ENCODE peak calls at places on chromosomes 1 and 21, in ten cellular contexts. One of them, this sample, is unnamed.

GRCh38 chr1:108877324-108877812 is 583 bp downstream of the GPSM2 start:
- DNase-seq in psoas muscle: no peak
- DNase-seq in GM23248: peak; percentile 81
- DNase-seq in HFF-Myc: no peak
- DNase-seq in tibial artery: peak; percentile 32
- DNase-seq in cardiac fibroblast: peak; percentile 29
- DNase-seq in dorsolateral prefrontal cortex: no peak
- DNase-seq in suprapubic skin: no peak
- DNase-seq in BJ: no peak
- DNase-seq in CD8-positive, alpha-beta memory T cell: peak; percentile 7
- DNase-seq in this sample: no peak

GRCh38 chr1:151051356-151052009 is 3.9 kb downstream of the C1orf56 start:
- DNase-seq in BJ: no peak
- DNase-seq in GM23248: no peak
- DNase-seq in tibial artery: no peak
- DNase-seq in HFF-Myc: no peak
- DNase-seq in CD8-positive, alpha-beta memory T cell: no peak
- DNase-seq in psoas muscle: no peak
- DNase-seq in dorsolateral prefrontal cortex: no peak
- DNase-seq in suprapubic skin: no peak
- DNase-seq in cardiac fibroblast: no peak
- DNase-seq in this sample: no peak

GRCh38 chr21:45525153-45525909 is 16.9 kb downstream of the SLC19A1 start:
- DNase-seq in tibial artery: no peak
- DNase-seq in GM23248: no peak
- DNase-seq in BJ: no peak
- DNase-seq in dorsolateral prefrontal cortex: peak; percentile 27
- DNase-seq in CD8-positive, alpha-beta memory T cell: no peak
- DNase-seq in HFF-Myc: no peak
- DNase-seq in cardiac fibroblast: no peak
- DNase-seq in psoas muscle: peak; percentile 62
- DNase-seq in suprapubic skin: peak; percentile 42
- DNase-seq in this sample: no peak

GRCh38 chr1:200037904-200038644 is 10.6 kb downstream of the NR5A2 start:
- DNase-seq in BJ: no peak
- DNase-seq in dorsolateral prefrontal cortex: no peak
- DNase-seq in CD8-positive, alpha-beta memory T cell: no peak
- DNase-seq in tibial artery: no peak
- DNase-seq in cardiac fibroblast: no peak
- DNase-seq in GM23248: no peak
- DNase-seq in psoas muscle: no peak
- DNase-seq in suprapubic skin: no peak
- DNase-seq in HFF-Myc: no peak
- DNase-seq in this sample: no peak

GRCh38 chr1:228986093-228986904 is 251.0 kb downstream of the RHOU start:
- DNase-seq in suprapubic skin: peak; percentile 36
- DNase-seq in tibial artery: peak; percentile 71
- DNase-seq in GM23248: peak; percentile 19
- DNase-seq in dorsolateral prefrontal cortex: peak; percentile 56
- DNase-seq in HFF-Myc: no peak
- DNase-seq in cardiac fibroblast: peak; percentile 72
- DNase-seq in CD8-positive, alpha-beta memory T cell: no peak
- DNase-seq in BJ: no peak
- DNase-seq in psoas muscle: peak; percentile 79
- DNase-seq in this sample: no peak

GRCh38 chr1:205351984-205352713 is 4.6 kb downstream of the KLHDC8A start:
- DNase-seq in BJ: no peak
- DNase-seq in HFF-Myc: no peak
- DNase-seq in GM23248: peak; percentile 55
- DNase-seq in dorsolateral prefrontal cortex: no peak
- DNase-seq in psoas muscle: no peak
- DNase-seq in tibial artery: no peak
- DNase-seq in cardiac fibroblast: no peak
- DNase-seq in CD8-positive, alpha-beta memory T cell: no peak
- DNase-seq in suprapubic skin: no peak
- DNase-seq in this sample: peak; percentile 48

GRCh38 chr1:980137-980571 is 1.7 kb downstream of the PERM1 start:
- DNase-seq in BJ: no peak
- DNase-seq in cardiac fibroblast: no peak
- DNase-seq in tibial artery: no peak
- DNase-seq in psoas muscle: peak; percentile 79
- DNase-seq in HFF-Myc: no peak
- DNase-seq in dorsolateral prefrontal cortex: no peak
- DNase-seq in suprapubic skin: no peak
- DNase-seq in GM23248: no peak
- DNase-seq in CD8-positive, alpha-beta memory T cell: no peak
- DNase-seq in this sample: no peak

GRCh38 chr1:41359211-41360073 is 1.8 kb upstream of the FOXO6 start:
- DNase-seq in tibial artery: no peak
- DNase-seq in cardiac fibroblast: peak; percentile 78
- DNase-seq in BJ: no peak
- DNase-seq in HFF-Myc: no peak
- DNase-seq in CD8-positive, alpha-beta memory T cell: no peak
- DNase-seq in dorsolateral prefrontal cortex: no peak
- DNase-seq in psoas muscle: peak; percentile 86
- DNase-seq in suprapubic skin: peak; percentile 62
- DNase-seq in GM23248: peak; percentile 66
- DNase-seq in this sample: peak; percentile 13

DNA sequence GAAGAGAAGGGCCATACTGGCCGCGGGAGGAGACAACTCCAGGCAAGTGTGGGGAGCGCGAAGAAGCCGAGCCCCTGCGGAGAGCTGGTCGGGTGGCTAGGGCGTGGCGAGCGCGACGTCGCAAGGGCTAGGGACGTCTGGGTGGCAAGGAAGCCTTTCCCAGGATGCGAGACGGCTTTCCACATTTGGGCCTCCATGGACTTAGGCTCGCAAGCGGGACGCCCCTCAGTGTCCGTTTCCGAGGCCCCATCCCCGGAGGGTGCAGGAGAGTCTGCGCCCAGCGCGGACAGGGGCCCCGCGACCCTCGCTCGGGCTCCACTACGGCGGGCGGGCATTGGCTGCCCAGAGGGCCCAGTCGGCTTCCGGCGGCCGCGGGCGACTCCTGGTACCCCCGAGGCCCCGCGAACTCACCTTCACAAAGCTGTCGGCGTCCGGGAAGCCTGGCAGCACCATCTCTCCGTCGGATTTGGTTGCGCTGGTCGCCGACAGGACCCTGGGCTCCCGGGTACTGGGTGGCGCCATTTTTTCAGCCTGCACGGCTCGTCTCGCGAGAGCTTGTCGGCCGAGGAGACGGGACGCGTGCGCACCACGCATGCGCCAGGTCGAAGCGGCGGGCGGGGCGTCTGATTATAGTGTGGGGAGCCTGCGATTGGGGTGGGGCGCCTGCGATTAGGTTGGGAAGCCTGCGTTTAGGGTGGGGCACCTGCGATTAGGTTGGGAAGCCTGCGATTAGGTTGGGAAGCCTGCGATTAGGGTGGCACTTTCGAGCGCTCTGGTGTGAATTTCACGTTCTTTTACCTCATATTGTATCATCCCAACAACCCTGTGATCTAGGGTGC is at the start of gene EXOSC10:
- DNase-seq in cardiac fibroblast: peak; percentile 90
- DNase-seq in BJ: no peak
- DNase-seq in tibial artery: peak; percentile 91
- DNase-seq in suprapubic skin: peak; percentile 95
- DNase-seq in psoas muscle: peak; percentile 97
- DNase-seq in GM23248: peak; percentile 97
- DNase-seq in CD8-positive, alpha-beta memory T cell: peak; percentile 93
- DNase-seq in HFF-Myc: peak; percentile 45
- DNase-seq in dorsolateral prefrontal cortex: peak; percentile 91
- DNase-seq in this sample: peak; percentile 46
- H3K4me3 ChIP-seq in cardiac fibroblast: peak within 1 kb of the TSS; percentile 99
- H3K4me3 ChIP-seq in BJ: peak within 1 kb of the TSS; percentile 99
- H3K4me3 ChIP-seq in tibial artery: peak within 1 kb of the TSS; percentile 82
- H3K4me3 ChIP-seq in suprapubic skin: peak within 1 kb of the TSS; percentile 99
- H3K4me3 ChIP-seq in psoas muscle: peak within 1 kb of the TSS; percentile 99
- H3K4me3 ChIP-seq in GM23248: peak within 1 kb of the TSS; percentile 96
- H3K4me3 ChIP-seq in CD8-positive, alpha-beta memory T cell: peak within 1 kb of the TSS; percentile 83
- H3K4me3 ChIP-seq in HFF-Myc: peak within 1 kb of the TSS; percentile 96
- H3K4me3 ChIP-seq in dorsolateral prefrontal cortex: peak within 1 kb of the TSS; percentile 100
- H3K4me3 ChIP-seq in this sample: peak within 1 kb of the TSS; percentile 96

GRCh38 chr1:3160647-3161046 is 91.6 kb downstream of the PRDM16 start:
- DNase-seq in GM23248: no peak
- DNase-seq in BJ: no peak
- DNase-seq in CD8-positive, alpha-beta memory T cell: no peak
- DNase-seq in tibial artery: no peak
- DNase-seq in psoas muscle: no peak
- DNase-seq in dorsolateral prefrontal cortex: no peak
- DNase-seq in HFF-Myc: no peak
- DNase-seq in cardiac fibroblast: no peak
- DNase-seq in suprapubic skin: no peak
- DNase-seq in this sample: no peak

GRCh38 chr1:3159996-3160395 is 91.0 kb downstream of the PRDM16 start:
- DNase-seq in dorsolateral prefrontal cortex: no peak
- DNase-seq in cardiac fibroblast: no peak
- DNase-seq in suprapubic skin: no peak
- DNase-seq in CD8-positive, alpha-beta memory T cell: no peak
- DNase-seq in tibial artery: no peak
- DNase-seq in GM23248: no peak
- DNase-seq in psoas muscle: no peak
- DNase-seq in HFF-Myc: no peak
- DNase-seq in BJ: no peak
- DNase-seq in this sample: no peak

GRCh38 chr1:3162483-3162882 is 93.5 kb downstream of the PRDM16 start:
- DNase-seq in dorsolateral prefrontal cortex: no peak
- DNase-seq in suprapubic skin: no peak
- DNase-seq in psoas muscle: no peak
- DNase-seq in HFF-Myc: no peak
- DNase-seq in tibial artery: no peak
- DNase-seq in GM23248: no peak
- DNase-seq in cardiac fibroblast: no peak
- DNase-seq in CD8-positive, alpha-beta memory T cell: no peak
- DNase-seq in BJ: no peak
- DNase-seq in this sample: no peak

GRCh38 chr1:3163356-3163755 is 94.4 kb downstream of the PRDM16 start:
- DNase-seq in BJ: no peak
- DNase-seq in cardiac fibroblast: no peak
- DNase-seq in psoas muscle: no peak
- DNase-seq in tibial artery: no peak
- DNase-seq in dorsolateral prefrontal cortex: no peak
- DNase-seq in GM23248: no peak
- DNase-seq in HFF-Myc: no peak
- DNase-seq in CD8-positive, alpha-beta memory T cell: no peak
- DNase-seq in suprapubic skin: no peak
- DNase-seq in this sample: no peak

DNA sequence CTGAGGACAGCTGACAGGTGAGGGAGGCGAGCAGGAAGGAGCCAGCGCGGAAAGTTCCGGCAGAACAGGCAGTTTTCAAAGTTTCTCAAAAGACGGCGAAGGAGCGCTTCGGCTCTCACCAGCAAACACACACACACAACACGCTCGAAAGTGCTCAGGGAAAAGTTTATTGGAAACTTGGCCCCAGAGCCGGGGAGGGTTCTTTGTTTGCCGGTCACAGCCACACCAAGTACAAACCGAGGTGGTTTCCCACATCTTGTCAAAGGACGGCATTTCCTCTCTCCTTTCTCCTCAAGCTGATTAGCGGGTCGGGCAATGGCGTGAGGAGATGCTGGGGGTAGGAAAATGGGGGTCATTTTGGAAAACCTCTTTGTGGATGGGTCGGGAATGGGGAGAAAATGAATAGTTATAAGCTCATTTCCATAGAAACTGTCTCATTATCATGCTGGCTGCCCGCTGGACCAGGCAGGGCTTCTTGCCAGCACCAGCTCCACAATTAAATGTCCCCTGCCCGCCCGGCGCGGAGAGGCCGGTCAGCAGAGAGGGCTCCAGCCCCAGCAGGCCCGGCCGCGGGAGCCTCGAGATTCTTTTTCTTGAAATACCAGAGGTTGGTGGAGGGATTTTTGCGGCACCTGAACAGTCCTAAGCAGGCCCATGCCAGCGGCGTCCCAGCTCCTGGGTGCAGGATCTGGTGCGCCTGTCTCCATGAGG is 92.3 kb downstream of the PRDM16 start:
- DNase-seq in GM23248: no peak
- DNase-seq in suprapubic skin: no peak
- DNase-seq in dorsolateral prefrontal cortex: peak; percentile 57
- DNase-seq in cardiac fibroblast: no peak
- DNase-seq in HFF-Myc: no peak
- DNase-seq in CD8-positive, alpha-beta memory T cell: no peak
- DNase-seq in psoas muscle: no peak
- DNase-seq in tibial artery: no peak
- DNase-seq in BJ: no peak
- DNase-seq in this sample: no peak
- H3K4me3 ChIP-seq in GM23248: no peak overlapping the region
- H3K4me3 ChIP-seq in suprapubic skin: no peak overlapping the region
- H3K4me3 ChIP-seq in dorsolateral prefrontal cortex: no peak overlapping the region
- H3K4me3 ChIP-seq in cardiac fibroblast: no peak overlapping the region
- H3K4me3 ChIP-seq in HFF-Myc: no peak overlapping the region
- H3K4me3 ChIP-seq in CD8-positive, alpha-beta memory T cell: no peak overlapping the region
- H3K4me3 ChIP-seq in psoas muscle: no peak overlapping the region
- H3K4me3 ChIP-seq in tibial artery: no peak overlapping the region
- H3K4me3 ChIP-seq in BJ: no peak overlapping the region
- H3K4me3 ChIP-seq in this sample: no peak overlapping the region

GRCh38 chr1:8212443-8212920 is 105.4 kb upstream of the SLC45A1 start:
- DNase-seq in cardiac fibroblast: no peak
- DNase-seq in psoas muscle: no peak
- DNase-seq in BJ: no peak
- DNase-seq in CD8-positive, alpha-beta memory T cell: no peak
- DNase-seq in dorsolateral prefrontal cortex: no peak
- DNase-seq in GM23248: peak; percentile 17
- DNase-seq in tibial artery: no peak
- DNase-seq in HFF-Myc: no peak
- DNase-seq in suprapubic skin: no peak
- DNase-seq in this sample: no peak

GRCh38 chr1:8211251-8211619 is 106.7 kb upstream of the SLC45A1 start:
- DNase-seq in tibial artery: no peak
- DNase-seq in GM23248: no peak
- DNase-seq in CD8-positive, alpha-beta memory T cell: no peak
- DNase-seq in suprapubic skin: no peak
- DNase-seq in cardiac fibroblast: no peak
- DNase-seq in BJ: no peak
- DNase-seq in HFF-Myc: no peak
- DNase-seq in psoas muscle: no peak
- DNase-seq in dorsolateral prefrontal cortex: no peak
- DNase-seq in this sample: no peak

GRCh38 chr1:8213676-8214075 is 104.2 kb upstream of the SLC45A1 start:
- DNase-seq in BJ: no peak
- DNase-seq in CD8-positive, alpha-beta memory T cell: no peak
- DNase-seq in psoas muscle: no peak
- DNase-seq in HFF-Myc: no peak
- DNase-seq in tibial artery: no peak
- DNase-seq in cardiac fibroblast: no peak
- DNase-seq in dorsolateral prefrontal cortex: no peak
- DNase-seq in suprapubic skin: no peak
- DNase-seq in GM23248: no peak
- DNase-seq in this sample: no peak

GRCh38 chr1:8213136-8213535 is 104.8 kb upstream of the SLC45A1 start:
- DNase-seq in GM23248: no peak
- DNase-seq in HFF-Myc: no peak
- DNase-seq in CD8-positive, alpha-beta memory T cell: no peak
- DNase-seq in cardiac fibroblast: no peak
- DNase-seq in suprapubic skin: no peak
- DNase-seq in psoas muscle: no peak
- DNase-seq in BJ: no peak
- DNase-seq in tibial artery: no peak
- DNase-seq in dorsolateral prefrontal cortex: no peak
- DNase-seq in this sample: no peak

GRCh38 chr1:8211620-8212442 is 106.1 kb upstream of the SLC45A1 start:
- DNase-seq in HFF-Myc: peak; percentile 93
- DNase-seq in dorsolateral prefrontal cortex: no peak
- DNase-seq in BJ: peak; percentile 94
- DNase-seq in suprapubic skin: peak; percentile 77
- DNase-seq in tibial artery: peak; percentile 70
- DNase-seq in psoas muscle: peak; percentile 66
- DNase-seq in CD8-positive, alpha-beta memory T cell: no peak
- DNase-seq in cardiac fibroblast: peak; percentile 98
- DNase-seq in GM23248: peak; percentile 98
- DNase-seq in this sample: peak; percentile 97
- H3K4me3 ChIP-seq in HFF-Myc: no peak overlapping the region
- H3K4me3 ChIP-seq in dorsolateral prefrontal cortex: no peak overlapping the region
- H3K4me3 ChIP-seq in BJ: no peak overlapping the region
- H3K4me3 ChIP-seq in suprapubic skin: no peak overlapping the region
- H3K4me3 ChIP-seq in tibial artery: no peak overlapping the region
- H3K4me3 ChIP-seq in psoas muscle: peak overlapping the region; percentile 28
- H3K4me3 ChIP-seq in CD8-positive, alpha-beta memory T cell: no peak overlapping the region
- H3K4me3 ChIP-seq in cardiac fibroblast: no peak overlapping the region
- H3K4me3 ChIP-seq in GM23248: peak overlapping the region; percentile 28
- H3K4me3 ChIP-seq in this sample: no peak overlapping the region

DNA sequence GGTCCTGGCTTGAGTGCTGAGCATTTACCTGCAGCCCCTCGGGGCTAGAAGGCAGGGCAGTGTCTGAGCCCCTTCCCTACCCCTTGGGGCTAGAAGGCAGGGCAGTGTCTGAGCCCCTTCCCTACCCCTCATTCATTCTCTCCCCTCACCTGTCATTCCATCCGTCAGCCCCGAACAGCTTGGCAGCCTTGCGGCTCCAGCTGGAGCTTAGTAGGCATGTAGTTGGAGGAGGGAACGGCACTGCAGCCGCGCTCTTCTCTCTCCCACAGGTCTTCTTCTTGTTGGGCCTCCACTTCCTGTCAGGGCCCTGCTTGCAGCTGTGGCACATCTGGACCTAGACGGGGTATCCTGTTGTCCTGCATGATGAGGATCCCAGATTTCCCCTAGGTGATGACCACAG is 22.1 kb downstream of the MAPKAPK2 start:
- DNase-seq in suprapubic skin: no peak
- DNase-seq in CD8-positive, alpha-beta memory T cell: no peak
- DNase-seq in HFF-Myc: no peak
- DNase-seq in BJ: no peak
- DNase-seq in psoas muscle: no peak
- DNase-seq in dorsolateral prefrontal cortex: no peak
- DNase-seq in cardiac fibroblast: no peak
- DNase-seq in GM23248: no peak
- DNase-seq in tibial artery: no peak
- DNase-seq in this sample: no peak
- H3K4me3 ChIP-seq in suprapubic skin: no peak overlapping the region
- H3K4me3 ChIP-seq in CD8-positive, alpha-beta memory T cell: no peak overlapping the region
- H3K4me3 ChIP-seq in HFF-Myc: no peak overlapping the region
- H3K4me3 ChIP-seq in BJ: no peak overlapping the region
- H3K4me3 ChIP-seq in psoas muscle: peak overlapping the region; percentile 17
- H3K4me3 ChIP-seq in dorsolateral prefrontal cortex: no peak overlapping the region
- H3K4me3 ChIP-seq in cardiac fibroblast: peak overlapping the region; percentile 8
- H3K4me3 ChIP-seq in GM23248: no peak overlapping the region
- H3K4me3 ChIP-seq in tibial artery: no peak overlapping the region
- H3K4me3 ChIP-seq in this sample: no peak overlapping the region